ENCODE peak calls at places on chromosome 13, in nine cellular contexts. U is adrenal gland; C is cardiac muscle cell; A is endothelial cell of umbilical vein; L is ovary; S is uterus; D is mammary epithelial cell; O is CD8-positive, alpha-beta T cell; R is neural progenitor cell. Z is an unnamed sample. For H3K36me3, the result is how much of the 10 kb centered on the place peaks cover.

GRCh38 chr13:95269756-95270155 is 31.5 kb downstream of the ABCC4 start:
- DNase-seq in U (no peak), C (no peak), A (peak), L (no peak), S (no peak), D (no peak), O (no peak), R (no peak), Z (no peak)

GRCh38 chr13:95355491-95355890 is 54.2 kb upstream of the ABCC4 start:
- DNase-seq in U (no peak), C (peak), A (peak), L (no peak), S (no peak), D (peak), O (no peak), R (no peak), Z (no peak)

GRCh38 chr13:101556676-101557121 is 104.2 kb downstream of the ITGBL1 start:
- DNase-seq in U (no peak), C (no peak), A (no peak), L (no peak), S (no peak), D (no peak), O (no peak), R (no peak), Z (no peak)

GRCh38 chr13:96822900-96823299 is 171.4 kb downstream of the OXGR1 start:
- DNase-seq in U (no peak), C (peak), A (peak), L (no peak), S (no peak), D (peak), O (no peak), R (peak), Z (no peak)

GRCh38 chr13:64305246-64305645 is 2889.6 kb upstream of the PCDH20 start:
- DNase-seq in U (no peak), C (peak), A (no peak), L (no peak), S (no peak), D (no peak), O (no peak), R (no peak), Z (no peak)

GRCh38 chr13:97879646-97880297 is 73.7 kb upstream of the IPO5 start:
- DNase-seq in U (no peak), C (peak), A (peak), L (no peak), S (no peak), D (peak), O (no peak), R (no peak), Z (no peak)

GRCh38 chr13:107554355-107554905 is 660.9 kb downstream of the LIG4 start:
- DNase-seq in U (no peak), C (no peak), A (no peak), L (no peak), S (no peak), D (no peak), O (no peak), R (no peak), Z (no peak)

GRCh38 chr13:40433577-40433976 is 232.9 kb downstream of the FOXO1 start:
- DNase-seq in U (no peak), C (no peak), A (no peak), L (no peak), S (no peak), D (no peak), O (peak), R (no peak), Z (no peak)

GRCh38 chr13:46168341-46168740 is 13.6 kb downstream of the LCP1 start:
- DNase-seq in U (no peak), C (peak), A (no peak), L (no peak), S (peak), D (peak), O (no peak), R (no peak), Z (no peak)

GRCh38 chr13:45473627-45474026 is 8.9 kb downstream of the COG3 start:
- DNase-seq in U (no peak), C (no peak), A (no peak), L (no peak), S (no peak), D (no peak), O (no peak), R (peak), Z (no peak)

GRCh38 chr13:99976502-99977115 is 5.0 kb upstream of the ZIC2 start:
- DNase-seq in U (no peak), C (no peak), A (no peak), L (no peak), S (no peak), D (no peak), O (no peak), R (no peak), Z (no peak)

GRCh38 chr13:76286178-76286577 is 600.0 kb downstream of the KCTD12 start:
- DNase-seq in U (no peak), C (peak), A (no peak), L (no peak), S (no peak), D (no peak), O (no peak), R (no peak), Z (no peak)

GRCh38 chr13:24360106-24360505 is 50.7 kb downstream of the C1QTNF9 start:
- DNase-seq in U (no peak), C (no peak), A (no peak), L (no peak), S (no peak), D (no peak), O (no peak), R (no peak), Z (no peak)

GRCh38 chr13:34416833-34417425 is 525.1 kb upstream of the NBEA start:
- DNase-seq in U (no peak), C (peak), A (no peak), L (peak), S (peak), D (no peak), O (no peak), R (no peak), Z (peak)

GRCh38 chr13:48094404-48094780 is 512 bp downstream of the MED4 start:
- DNase-seq in U (no peak), C (no peak), A (peak), L (no peak), S (no peak), D (peak), O (no peak), R (peak), Z (no peak)

GRCh38 chr13:76019421-76020044 is 383.4 kb downstream of the LMO7 start:
- DNase-seq in U (no peak), C (no peak), A (no peak), L (no peak), S (no peak), D (no peak), O (no peak), R (peak), Z (no peak)

GRCh38 chr13:25738342-25738771 is 313.5 kb downstream of the SHISA2 start:
- DNase-seq in U (no peak), C (peak), A (peak), L (no peak), S (no peak), D (peak), O (no peak), R (no peak), Z (no peak)

GRCh38 chr13:95296326-95296939 is 4.8 kb downstream of the ABCC4 start:
- DNase-seq in U (peak), C (peak), A (peak), L (no peak), S (no peak), D (peak), O (no peak), R (peak), Z (no peak)

GRCh38 chr13:108944760-108945159 is 315.3 kb downstream of the MYO16 start:
- DNase-seq in U (no peak), C (peak), A (no peak), L (no peak), S (no peak), D (peak), O (no peak), R (no peak), Z (no peak)

GRCh38 chr13:75359266-75359665 is 122.7 kb downstream of the TBC1D4 start:
- DNase-seq in U (no peak), C (peak), A (no peak), L (no peak), S (no peak), D (peak), O (no peak), R (peak), Z (no peak)

GRCh38 chr13:94813920-94814500 is 101.7 kb upstream of the SOX21 start:
- DNase-seq in U (no peak), C (no peak), A (no peak), L (no peak), S (no peak), D (no peak), O (no peak), R (peak), Z (no peak)

GRCh38 chr13:23778879-23779278 is 110.3 kb downstream of the MIPEP start:
- DNase-seq in U (no peak), C (peak), A (no peak), L (no peak), S (no peak), D (peak), O (no peak), R (no peak), Z (no peak)

GRCh38 chr13:25421602-25422001 is 49.8 kb downstream of the ATP8A2 start:
- DNase-seq in U (no peak), C (no peak), A (no peak), L (no peak), S (no peak), D (no peak), O (no peak), R (no peak), Z (no peak)

GRCh38 chr13:31870511-31870910 is 131.2 kb downstream of the RXFP2 start:
- DNase-seq in U (no peak), C (no peak), A (no peak), L (no peak), S (no peak), D (peak), O (no peak), R (no peak), Z (no peak)

GRCh38 chr13:24304620-24305019 is 4.8 kb upstream of the C1QTNF9 start:
- DNase-seq in U (no peak), C (no peak), A (no peak), L (no peak), S (no peak), D (no peak), O (no peak), R (no peak), Z (peak)

GRCh38 chr13:35712907-35713685 is 236.6 kb upstream of the MAB21L1 start:
- DNase-seq in U (no peak), C (peak), A (no peak), L (no peak), S (no peak), D (no peak), O (no peak), R (no peak), Z (no peak)

GRCh38 chr13:72886272-72887062 is 104.5 kb downstream of the PIBF1 start:
- DNase-seq in U (no peak), C (peak), A (no peak), L (no peak), S (no peak), D (no peak), O (no peak), R (no peak), Z (no peak)

GRCh38 chr13:27259831-27260230 is 8.5 kb downstream of the RPL21 start:
- DNase-seq in U (no peak), C (no peak), A (peak), L (no peak), S (no peak), D (no peak), O (no peak), R (no peak), Z (no peak)
- H3K36me3 ChIP-seq in U (under half), C (under half), A (under half), L (under half), S (under half), D (under half), O (under half), R (under half), Z (under half)

DNA sequence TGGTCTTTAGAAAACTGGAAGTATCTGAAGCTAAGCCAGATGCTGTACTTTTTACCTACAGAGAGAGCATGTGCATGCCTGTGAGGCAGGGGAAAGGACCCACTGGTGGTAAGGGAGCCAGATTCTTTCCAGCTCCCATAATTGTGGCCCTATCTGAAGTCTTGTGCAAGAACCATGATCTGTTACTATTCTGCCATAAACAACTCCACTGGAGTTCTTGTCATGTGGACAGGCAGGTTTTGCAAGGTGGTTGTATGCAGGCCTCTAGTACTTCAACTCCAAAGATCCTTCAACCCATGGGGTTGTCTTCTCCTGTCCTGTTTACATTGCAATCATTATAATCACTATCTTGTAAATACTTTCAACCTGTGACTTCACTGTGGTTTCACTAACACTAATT is 14.1 kb downstream of the PROSER1 start:
- DNase-seq in U (no peak), C (peak), A (no peak), L (no peak), S (no peak), D (peak), O (no peak), R (no peak), Z (no peak)
- H3K36me3 ChIP-seq in U (under half), C (half or more), A (under half), L (under half), S (under half), D (under half), O (under half), R (under half), Z (half or more)

GRCh38 chr13:111280226-111280625 is 40.2 kb upstream of the TEX29 start:
- DNase-seq in U (no peak), C (no peak), A (no peak), L (no peak), S (no peak), D (no peak), O (no peak), R (no peak), Z (no peak)

GRCh38 chr13:111282425-111282824 is 38.0 kb upstream of the TEX29 start:
- DNase-seq in U (no peak), C (no peak), A (no peak), L (no peak), S (no peak), D (peak), O (no peak), R (no peak), Z (no peak)

GRCh38 chr13:111281751-111282311 is 38.6 kb upstream of the TEX29 start:
- DNase-seq in U (no peak), C (peak), A (no peak), L (no peak), S (no peak), D (no peak), O (no peak), R (no peak), Z (no peak)

GRCh38 chr13:111279253-111279652 is 41.2 kb upstream of the TEX29 start:
- DNase-seq in U (no peak), C (no peak), A (no peak), L (no peak), S (no peak), D (no peak), O (no peak), R (no peak), Z (no peak)

DNA sequence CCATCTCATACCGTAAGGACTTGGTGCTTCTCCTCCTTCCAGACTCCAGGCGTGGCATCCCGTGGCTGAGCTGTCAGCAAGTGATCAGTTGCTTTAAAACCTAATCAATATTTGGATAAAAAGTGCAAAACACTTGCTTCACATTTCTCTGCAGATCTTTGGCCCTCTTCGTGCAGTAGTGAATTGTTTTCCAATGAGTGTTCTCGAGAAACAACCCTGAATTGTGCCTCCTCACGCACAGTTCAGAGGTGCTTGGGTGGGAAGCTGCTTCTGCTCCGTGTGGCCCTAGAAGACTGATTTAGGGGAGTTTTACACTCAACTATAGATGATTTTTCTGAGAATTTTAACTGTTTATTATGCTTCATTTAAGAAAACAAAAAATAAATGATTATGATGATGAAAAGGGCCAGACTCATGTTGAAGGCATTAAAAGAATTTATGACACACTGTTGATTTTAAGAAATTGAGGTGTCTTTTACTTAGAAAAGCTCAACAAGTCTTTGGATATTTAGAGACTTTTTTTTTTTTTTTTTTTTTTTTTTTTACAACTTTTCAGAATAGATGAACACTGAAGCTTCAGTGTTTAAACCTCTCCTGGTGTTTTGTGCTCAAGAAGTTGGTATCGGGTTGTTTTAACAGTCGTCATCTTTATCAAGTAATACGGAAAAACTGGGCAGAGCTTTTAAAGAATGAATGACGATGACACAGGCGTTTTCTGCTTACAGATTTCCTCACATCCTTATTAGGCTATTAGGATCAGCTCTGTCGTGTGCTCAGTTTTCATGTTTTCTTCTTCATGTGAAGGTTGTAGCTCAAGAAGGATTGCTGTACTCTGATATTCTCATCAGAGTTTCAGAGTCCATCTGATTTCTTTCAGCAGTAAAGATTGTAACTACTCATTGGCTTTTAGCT is 39.5 kb upstream of the TEX29 start:
- DNase-seq in U (no peak), C (peak), A (no peak), L (no peak), S (no peak), D (no peak), O (no peak), R (no peak), Z (no peak)
- H3K36me3 ChIP-seq in U (under half), C (under half), A (under half), L (under half), S (under half), D (under half), O (half or more), R (under half), Z (half or more)

GRCh38 chr13:110197471-110197870 is 109.5 kb downstream of the COL4A1 start:
- DNase-seq in U (no peak), C (no peak), A (no peak), L (no peak), S (no peak), D (no peak), O (no peak), R (no peak), Z (no peak)
- H3K36me3 ChIP-seq in U (under half), C (under half), A (half or more), L (under half), S (under half), D (under half), O (under half), R (under half), Z (half or more)